ENCODE peak calls at places on chromosomes 5 and 9, in ten cellular contexts. D is T-helper 1 cell, Q is psoas muscle, T is GM23248, P is astrocyte of the spinal cord, L is globus pallidus, Z is anterior cingulate cortex, F is mesendoderm, C is GM20000, V is SW480. R is an unnamed sample.

GRCh38 chr9:89986190-89986589 is 381.4 kb downstream of the GADD45G start:
- DNase-seq in V (no peak), F (no peak), C (no peak), T (no peak), Z (no peak), D (no peak), L (no peak), P (no peak), Q (no peak), R (no peak)

GRCh38 chr9:101387871-101388506 is 3.2 kb upstream of the BAAT start:
- DNase-seq in V (peak; percentile 51), Z (no peak), F (peak; percentile 70), P (peak; percentile 39), T (peak; percentile 75), C (no peak), D (no peak), Q (no peak), L (peak; percentile 73), R (no peak)

GRCh38 chr5:177361418-177362101 is 3.8 kb downstream of the RGS14 start:
- DNase-seq in T (no peak), P (no peak), Q (peak; percentile 38), Z (no peak), F (no peak), L (no peak), V (no peak), C (no peak), D (no peak), R (peak; percentile 46)

GRCh38 chr5:13427859-13428557 is 516.5 kb downstream of the DNAH5 start:
- DNase-seq in C (no peak), P (no peak), T (no peak), F (no peak), Z (no peak), V (no peak), D (no peak), Q (no peak), L (no peak), R (no peak)

GRCh38 chr9:109974143-109974917 is 194.3 kb downstream of the PALM2AKAP2 start:
- DNase-seq in T (no peak), V (no peak), C (peak; percentile 77), P (no peak), Z (no peak), L (peak; percentile 51), Q (no peak), D (no peak), F (no peak), R (peak; percentile 19)

GRCh38 chr5:126438871-126439270 is 15.7 kb downstream of the GRAMD2B start:
- DNase-seq in C (no peak), Q (no peak), F (no peak), Z (no peak), P (no peak), L (no peak), V (no peak), T (no peak), D (no peak), R (no peak)

GRCh38 chr5:97528941-97529340 is 345.9 kb upstream of the RIOK2 start:
- DNase-seq in L (no peak), P (peak; percentile 63), Z (no peak), Q (no peak), F (no peak), D (no peak), C (no peak), V (no peak), T (peak; percentile 82), R (no peak)

GRCh38 chr9:34675048-34675714 is 12.7 kb upstream of the CCL27 start:
- DNase-seq in T (peak; percentile 86), Z (no peak), C (peak; percentile 74), F (peak; percentile 94), Q (peak; percentile 66), P (peak; percentile 63), V (peak; percentile 75), L (peak; percentile 29), D (no peak), R (peak; percentile 98)

GRCh38 chr5:2756211-2756746 is 4.8 kb upstream of the IRX2 start:
- DNase-seq in D (no peak), Q (no peak), V (peak; percentile 15), P (peak; percentile 63), L (no peak), Z (no peak), T (peak; percentile 95), F (peak; percentile 96), C (no peak), R (peak; percentile 93)

GRCh38 chr9:116264361-116264760 is 110.8 kb downstream of the PAPPA start:
- DNase-seq in L (no peak), C (no peak), T (no peak), D (no peak), V (no peak), F (no peak), Q (no peak), P (no peak), Z (no peak), R (no peak)

GRCh38 chr9:88753691-88754367 is 218.9 kb downstream of the NXNL2 start:
- DNase-seq in V (no peak), Q (peak; percentile 59), P (no peak), C (no peak), F (no peak), D (no peak), T (no peak), Z (no peak), L (no peak), R (no peak)

GRCh38 chr5:109558364-109558763 is 131.4 kb upstream of the MAN2A1 start:
- DNase-seq in L (no peak), F (no peak), V (no peak), T (no peak), C (no peak), P (peak; percentile 27), Q (no peak), Z (no peak), D (no peak), R (no peak)

GRCh38 chr9:87336914-87337333 is 160.7 kb upstream of the DAPK1 start:
- DNase-seq in D (no peak), V (peak; percentile 73), L (peak; percentile 70), Z (no peak), P (peak; percentile 83), F (peak; percentile 90), Q (no peak), T (peak; percentile 92), C (peak; percentile 48), R (no peak)

GRCh38 chr9:121717141-121717749 is 65.8 kb downstream of the DAB2IP start:
- DNase-seq in D (no peak), V (no peak), T (peak; percentile 21), C (no peak), F (no peak), P (no peak), Q (no peak), L (no peak), Z (no peak), R (no peak)

GRCh38 chr9:72292874-72293607 is 72.0 kb downstream of the ZFAND5 start:
- DNase-seq in D (no peak), F (no peak), V (no peak), L (peak; percentile 19), Q (no peak), P (peak; percentile 73), Z (no peak), T (peak; percentile 62), C (no peak), R (no peak)

GRCh38 chr5:157994271-157994691 is 135.3 kb upstream of the CLINT1 start:
- DNase-seq in T (no peak), P (peak; percentile 4), Q (no peak), F (no peak), C (no peak), Z (no peak), D (no peak), V (peak; percentile 99), L (no peak), R (no peak)

GRCh38 chr9:137390553-137391410 is 32.2 kb downstream of the EXD3 start:
- DNase-seq in D (no peak), F (no peak), T (no peak), L (peak; percentile 28), P (no peak), V (peak; percentile 36), Q (peak; percentile 70), Z (no peak), C (no peak), R (no peak)

GRCh38 chr9:121559183-121559582 is 59.5 kb upstream of the GGTA1 start:
- DNase-seq in Z (no peak), T (peak; percentile 41), P (peak; percentile 43), D (no peak), V (no peak), L (no peak), F (no peak), C (no peak), Q (no peak), R (no peak)

GRCh38 chr5:123039673-123040072 is 3.1 kb upstream of the PPIC start:
- DNase-seq in V (no peak), Z (no peak), D (no peak), Q (no peak), P (no peak), F (no peak), L (no peak), T (no peak), C (no peak), R (no peak)

GRCh38 chr9:677461-678097 is 163.9 kb upstream of the DMRT1 start:
- DNase-seq in L (peak; percentile 63), Z (no peak), P (peak; percentile 46), F (no peak), T (peak; percentile 75), C (no peak), V (peak; percentile 29), Q (no peak), D (no peak), R (no peak)

GRCh38 chr5:60652206-60652605 is 47.8 kb downstream of the DEPDC1B start:
- DNase-seq in Z (no peak), L (no peak), C (no peak), P (peak; percentile 82), V (no peak), Q (no peak), D (no peak), F (peak; percentile 29), T (peak; percentile 94), R (no peak)